ENCODE peak calls at places on chromosomes 1 and 21, in nine cellular contexts. One of them, this sample, is unnamed.

GRCh38 chr1:234836786-234837185 is 226.8 kb upstream of the IRF2BP2 start:
- DNase-seq in endothelial cell: no peak
- DNase-seq in GM20000: no peak
- DNase-seq in CD4-positive, alpha-beta memory T cell: no peak
- DNase-seq in NCI-H1092: no peak
- DNase-seq in HTR-8/SVneo: no peak
- DNase-seq in IMR-90: no peak
- DNase-seq in stimulated activated CD4-positive, alpha-beta T cell treated with anti-CD3 and anti-CD28 coated beads, Interleukin-12 subunit alpha, Interleukin-12 subunit beta, amount 100 ng/mL, for 24 hours: no peak
- DNase-seq in CD8-positive, alpha-beta memory T cell: no peak
- DNase-seq in this sample: no peak

GRCh38 chr1:88509369-88509768 is 174.7 kb upstream of the PKN2 start:
- DNase-seq in HTR-8/SVneo: no peak
- DNase-seq in NCI-H1092: no peak
- DNase-seq in CD8-positive, alpha-beta memory T cell: no peak
- DNase-seq in endothelial cell: no peak
- DNase-seq in IMR-90: peak
- DNase-seq in GM20000: no peak
- DNase-seq in CD4-positive, alpha-beta memory T cell: no peak
- DNase-seq in stimulated activated CD4-positive, alpha-beta T cell treated with anti-CD3 and anti-CD28 coated beads, Interleukin-12 subunit alpha, Interleukin-12 subunit beta, amount 100 ng/mL, for 24 hours: no peak
- DNase-seq in this sample: no peak

GRCh38 chr1:212205843-212206242 is 79.4 kb upstream of the PPP2R5A start:
- DNase-seq in IMR-90: no peak
- DNase-seq in stimulated activated CD4-positive, alpha-beta T cell treated with anti-CD3 and anti-CD28 coated beads, Interleukin-12 subunit alpha, Interleukin-12 subunit beta, amount 100 ng/mL, for 24 hours: no peak
- DNase-seq in NCI-H1092: no peak
- DNase-seq in GM20000: no peak
- DNase-seq in CD4-positive, alpha-beta memory T cell: no peak
- DNase-seq in endothelial cell: no peak
- DNase-seq in CD8-positive, alpha-beta memory T cell: no peak
- DNase-seq in HTR-8/SVneo: no peak
- DNase-seq in this sample: no peak

GRCh38 chr1:94863919-94864318 is 43.8 kb downstream of the SLC44A3 start:
- DNase-seq in NCI-H1092: no peak
- DNase-seq in IMR-90: peak
- DNase-seq in endothelial cell: no peak
- DNase-seq in stimulated activated CD4-positive, alpha-beta T cell treated with anti-CD3 and anti-CD28 coated beads, Interleukin-12 subunit alpha, Interleukin-12 subunit beta, amount 100 ng/mL, for 24 hours: no peak
- DNase-seq in HTR-8/SVneo: peak
- DNase-seq in CD8-positive, alpha-beta memory T cell: no peak
- DNase-seq in GM20000: no peak
- DNase-seq in CD4-positive, alpha-beta memory T cell: no peak
- DNase-seq in this sample: no peak

GRCh38 chr1:30822966-30823581 is 65.5 kb upstream of the LAPTM5 start:
- DNase-seq in endothelial cell: no peak
- DNase-seq in stimulated activated CD4-positive, alpha-beta T cell treated with anti-CD3 and anti-CD28 coated beads, Interleukin-12 subunit alpha, Interleukin-12 subunit beta, amount 100 ng/mL, for 24 hours: no peak
- DNase-seq in CD8-positive, alpha-beta memory T cell: no peak
- DNase-seq in IMR-90: no peak
- DNase-seq in CD4-positive, alpha-beta memory T cell: no peak
- DNase-seq in GM20000: no peak
- DNase-seq in NCI-H1092: no peak
- DNase-seq in HTR-8/SVneo: no peak
- DNase-seq in this sample: no peak

GRCh38 chr1:193325042-193325441 is 138.6 kb upstream of the B3GALT2 start:
- DNase-seq in stimulated activated CD4-positive, alpha-beta T cell treated with anti-CD3 and anti-CD28 coated beads, Interleukin-12 subunit alpha, Interleukin-12 subunit beta, amount 100 ng/mL, for 24 hours: no peak
- DNase-seq in HTR-8/SVneo: no peak
- DNase-seq in GM20000: no peak
- DNase-seq in NCI-H1092: no peak
- DNase-seq in CD8-positive, alpha-beta memory T cell: no peak
- DNase-seq in IMR-90: no peak
- DNase-seq in endothelial cell: no peak
- DNase-seq in CD4-positive, alpha-beta memory T cell: no peak
- DNase-seq in this sample: no peak

GRCh38 chr1:26533951-26534514 is 4.5 kb downstream of the RPS6KA1 start:
- DNase-seq in HTR-8/SVneo: no peak
- DNase-seq in NCI-H1092: no peak
- DNase-seq in GM20000: no peak
- DNase-seq in endothelial cell: no peak
- DNase-seq in CD8-positive, alpha-beta memory T cell: no peak
- DNase-seq in stimulated activated CD4-positive, alpha-beta T cell treated with anti-CD3 and anti-CD28 coated beads, Interleukin-12 subunit alpha, Interleukin-12 subunit beta, amount 100 ng/mL, for 24 hours: no peak
- DNase-seq in CD4-positive, alpha-beta memory T cell: no peak
- DNase-seq in IMR-90: no peak
- DNase-seq in this sample: peak

GRCh38 chr21:41142051-41142795 is 25.7 kb upstream of the BACE2 start:
- DNase-seq in endothelial cell: no peak
- DNase-seq in stimulated activated CD4-positive, alpha-beta T cell treated with anti-CD3 and anti-CD28 coated beads, Interleukin-12 subunit alpha, Interleukin-12 subunit beta, amount 100 ng/mL, for 24 hours: no peak
- DNase-seq in NCI-H1092: peak
- DNase-seq in CD8-positive, alpha-beta memory T cell: no peak
- DNase-seq in IMR-90: peak
- DNase-seq in CD4-positive, alpha-beta memory T cell: no peak
- DNase-seq in HTR-8/SVneo: no peak
- DNase-seq in GM20000: no peak
- DNase-seq in this sample: no peak

GRCh38 chr21:37800496-37801061 is 115.7 kb downstream of the KCNJ6 start:
- DNase-seq in CD8-positive, alpha-beta memory T cell: no peak
- DNase-seq in stimulated activated CD4-positive, alpha-beta T cell treated with anti-CD3 and anti-CD28 coated beads, Interleukin-12 subunit alpha, Interleukin-12 subunit beta, amount 100 ng/mL, for 24 hours: no peak
- DNase-seq in GM20000: no peak
- DNase-seq in IMR-90: peak
- DNase-seq in HTR-8/SVneo: no peak
- DNase-seq in CD4-positive, alpha-beta memory T cell: no peak
- DNase-seq in NCI-H1092: no peak
- DNase-seq in endothelial cell: no peak
- DNase-seq in this sample: no peak

GRCh38 chr1:189185077-189185476 is 1292.6 kb downstream of the BRINP3 start:
- DNase-seq in NCI-H1092: no peak
- DNase-seq in endothelial cell: no peak
- DNase-seq in IMR-90: peak
- DNase-seq in GM20000: no peak
- DNase-seq in stimulated activated CD4-positive, alpha-beta T cell treated with anti-CD3 and anti-CD28 coated beads, Interleukin-12 subunit alpha, Interleukin-12 subunit beta, amount 100 ng/mL, for 24 hours: no peak
- DNase-seq in HTR-8/SVneo: no peak
- DNase-seq in CD8-positive, alpha-beta memory T cell: no peak
- DNase-seq in CD4-positive, alpha-beta memory T cell: no peak
- DNase-seq in this sample: no peak

GRCh38 chr21:32312321-32312720 is 13.7 kb downstream of the MRAP start:
- DNase-seq in NCI-H1092: no peak
- DNase-seq in IMR-90: no peak
- DNase-seq in stimulated activated CD4-positive, alpha-beta T cell treated with anti-CD3 and anti-CD28 coated beads, Interleukin-12 subunit alpha, Interleukin-12 subunit beta, amount 100 ng/mL, for 24 hours: no peak
- DNase-seq in CD4-positive, alpha-beta memory T cell: no peak
- DNase-seq in GM20000: no peak
- DNase-seq in CD8-positive, alpha-beta memory T cell: no peak
- DNase-seq in endothelial cell: no peak
- DNase-seq in HTR-8/SVneo: no peak
- DNase-seq in this sample: no peak

GRCh38 chr21:43262427-43262826 is 93.6 kb downstream of the CRYAA start:
- DNase-seq in CD4-positive, alpha-beta memory T cell: no peak
- DNase-seq in HTR-8/SVneo: no peak
- DNase-seq in CD8-positive, alpha-beta memory T cell: no peak
- DNase-seq in endothelial cell: no peak
- DNase-seq in IMR-90: peak
- DNase-seq in NCI-H1092: no peak
- DNase-seq in stimulated activated CD4-positive, alpha-beta T cell treated with anti-CD3 and anti-CD28 coated beads, Interleukin-12 subunit alpha, Interleukin-12 subunit beta, amount 100 ng/mL, for 24 hours: peak
- DNase-seq in GM20000: no peak
- DNase-seq in this sample: no peak

GRCh38 chr1:76038306-76039004 is 36.1 kb upstream of the ST6GALNAC3 start:
- DNase-seq in GM20000: no peak
- DNase-seq in stimulated activated CD4-positive, alpha-beta T cell treated with anti-CD3 and anti-CD28 coated beads, Interleukin-12 subunit alpha, Interleukin-12 subunit beta, amount 100 ng/mL, for 24 hours: no peak
- DNase-seq in endothelial cell: no peak
- DNase-seq in IMR-90: peak
- DNase-seq in NCI-H1092: no peak
- DNase-seq in CD8-positive, alpha-beta memory T cell: no peak
- DNase-seq in HTR-8/SVneo: no peak
- DNase-seq in CD4-positive, alpha-beta memory T cell: no peak
- DNase-seq in this sample: no peak

GRCh38 chr1:104120488-104120887 is 370.8 kb downstream of the AMY1C start:
- DNase-seq in GM20000: no peak
- DNase-seq in CD8-positive, alpha-beta memory T cell: no peak
- DNase-seq in NCI-H1092: no peak
- DNase-seq in HTR-8/SVneo: no peak
- DNase-seq in CD4-positive, alpha-beta memory T cell: no peak
- DNase-seq in endothelial cell: no peak
- DNase-seq in stimulated activated CD4-positive, alpha-beta T cell treated with anti-CD3 and anti-CD28 coated beads, Interleukin-12 subunit alpha, Interleukin-12 subunit beta, amount 100 ng/mL, for 24 hours: no peak
- DNase-seq in IMR-90: no peak
- DNase-seq in this sample: no peak

GRCh38 chr1:32992489-32993214 is 28.0 kb upstream of the RNF19B start:
- DNase-seq in stimulated activated CD4-positive, alpha-beta T cell treated with anti-CD3 and anti-CD28 coated beads, Interleukin-12 subunit alpha, Interleukin-12 subunit beta, amount 100 ng/mL, for 24 hours: peak
- DNase-seq in CD8-positive, alpha-beta memory T cell: peak
- DNase-seq in IMR-90: peak
- DNase-seq in endothelial cell: no peak
- DNase-seq in NCI-H1092: no peak
- DNase-seq in HTR-8/SVneo: peak
- DNase-seq in CD4-positive, alpha-beta memory T cell: peak
- DNase-seq in GM20000: peak
- DNase-seq in this sample: no peak

GRCh38 chr1:27868932-27869718 is 3.2 kb upstream of the THEMIS2 start:
- DNase-seq in CD8-positive, alpha-beta memory T cell: peak
- DNase-seq in stimulated activated CD4-positive, alpha-beta T cell treated with anti-CD3 and anti-CD28 coated beads, Interleukin-12 subunit alpha, Interleukin-12 subunit beta, amount 100 ng/mL, for 24 hours: peak
- DNase-seq in IMR-90: no peak
- DNase-seq in HTR-8/SVneo: no peak
- DNase-seq in CD4-positive, alpha-beta memory T cell: peak
- DNase-seq in endothelial cell: no peak
- DNase-seq in GM20000: peak
- DNase-seq in NCI-H1092: no peak
- DNase-seq in this sample: no peak

This sample was measured in SK-N-SH.